ENCODE peak calls at places on chromosomes 16 and 17, in six cellular contexts. L is NCI-H1105 treated with DMSO at 0.1 percent for 48 hours; U is activated CD4-positive, alpha-beta memory T cell treated with anti-CD3 and anti-CD28 coated beads, Interleukin-2, amount 10 ng/mL, durations not matched to agents 7 days and 5 days; A is HuH-7.5; V is AML-193; C is stimulated activated CD4-positive, alpha-beta T cell treated with anti-CD3 and anti-CD28 coated beads, TNF-alpha, amount 100 ng/mL, for 48 hours. R is an unnamed sample.

GRCh38 chr17:40417258-40417608 is 463 bp downstream of the TOP2A start:
- DNase-seq in A (no peak), C (no peak), U (no peak), L (no peak), V (peak; percentile 40), R (no peak)

GRCh38 chr16:52852978-52853377 is 199.7 kb downstream of the CHD9NB start:
- DNase-seq in V (no peak), U (no peak), A (no peak), C (no peak), L (no peak), R (no peak)

GRCh38 chr17:10681866-10682446 is 15.4 kb downstream of the SCO1 start:
- DNase-seq in L (no peak), A (no peak), C (no peak), V (no peak), U (no peak), R (no peak)

GRCh38 chr16:68479271-68479670 is 31.0 kb upstream of the SMPD3 start:
- DNase-seq in A (no peak), L (no peak), C (no peak), U (no peak), V (no peak), R (no peak)

GRCh38 chr16:28193530-28194423 is 18.0 kb downstream of the XPO6 start:
- DNase-seq in U (peak; percentile 45), A (no peak), C (no peak), L (no peak), V (no peak), R (no peak)

GRCh38 chr16:50315346-50315997 is 49.1 kb downstream of the ADCY7 start:
- DNase-seq in L (no peak), C (no peak), A (no peak), V (no peak), U (peak; percentile 15), R (no peak)

GRCh38 chr16:87304951-87305350 is 12.2 kb downstream of the C16orf95 start:
- DNase-seq in V (peak; percentile 28), L (no peak), A (no peak), U (no peak), C (no peak), R (no peak)

GRCh38 chr16:87564524-87564778 is 37.9 kb upstream of the JPH3 start:
- DNase-seq in L (no peak), U (no peak), V (no peak), A (no peak), C (no peak), R (no peak)

GRCh38 chr17:31074772-31075538 is 19.8 kb upstream of the NF1 start:
- DNase-seq in L (no peak), U (no peak), V (no peak), A (no peak), C (no peak), R (no peak)

GRCh38 chr16:56102159-56102798 is 89.0 kb upstream of the GNAO1 start:
- DNase-seq in L (peak; percentile 99), U (no peak), A (no peak), V (no peak), C (no peak), R (no peak)

GRCh38 chr16:72172105-72173034 is at the start of gene PMFBP1:
- DNase-seq in C (peak; percentile 3), A (no peak), V (peak; percentile 95), U (peak; percentile 18), L (no peak), R (no peak)

GRCh38 chr17:29341726-29342125 is 47.8 kb upstream of the NUFIP2 start:
- DNase-seq in V (peak; percentile 47), L (no peak), U (no peak), A (no peak), C (no peak), R (no peak)

GRCh38 chr17:63458478-63458877 is 12.4 kb upstream of the CYB561 start:
- DNase-seq in V (no peak), A (no peak), U (no peak), C (no peak), L (no peak), R (no peak)

GRCh38 chr16:72848759-72849664 is 198.9 kb downstream of the ZFHX3 start:
- DNase-seq in U (no peak), L (peak; percentile 77), C (no peak), A (peak; percentile 28), V (no peak), R (no peak)

GRCh38 chr17:40815381-40815780 is 7.0 kb downstream of the KRT10 start:
- DNase-seq in U (no peak), A (no peak), V (no peak), C (no peak), L (no peak), R (no peak)

GRCh38 chr17:78416791-78417530 is 38.5 kb downstream of the PGS1 start:
- DNase-seq in A (no peak), L (no peak), V (peak; percentile 82), U (no peak), C (no peak), R (no peak)

GRCh38 chr16:50535506-50536257 is 12.5 kb upstream of the NKD1 start:
- DNase-seq in C (no peak), U (no peak), V (no peak), L (no peak), A (no peak), R (no peak)

GRCh38 chr17:8960325-8961144 is 5.0 kb downstream of the PIK3R5 start:
- DNase-seq in U (no peak), C (no peak), L (no peak), A (no peak), V (no peak), R (no peak)

GRCh38 chr17:31092475-31093064 is 2.2 kb upstream of the NF1 start:
- DNase-seq in A (no peak), V (no peak), C (no peak), L (no peak), U (no peak), R (no peak)

GRCh38 chr16:12087901-12088364 is 111.4 kb downstream of the SNX29 start:
- DNase-seq in L (peak; percentile 35), V (no peak), C (no peak), A (no peak), U (no peak), R (no peak)

GRCh38 chr17:7549401-7550055 is 670 bp downstream of the TNFSF12 start:
- DNase-seq in A (no peak), V (no peak), U (peak; percentile 52), C (no peak), L (no peak), R (no peak)

GRCh38 chr16:17224859-17225258 is 245.9 kb downstream of the XYLT1 start:
- DNase-seq in L (peak; percentile 16), A (no peak), U (peak; percentile 38), V (peak; percentile 66), C (no peak), R (no peak)

GRCh38 chr16:84730406-84731106 is 30.8 kb downstream of the USP10 start:
- DNase-seq in V (peak; percentile 78), L (no peak), U (peak; percentile 39), A (peak; percentile 59), C (no peak), R (no peak)